ENCODE peak calls at places on chromosome 1, in nine cellular contexts. R is cardiac muscle cell; J is heart right ventricle; F is left ventricle myocardium inferior; E is hepatocyte; I is RWPE1; O is IMR-90; W is CD8-positive, alpha-beta memory T cell; T is CD4-positive, CD25-positive, alpha-beta regulatory T cell. B is an unnamed sample.

GRCh38 chr1:58785424-58786058 is 1.7 kb upstream of the JUN start:
- DNase-seq in R (peak), J (peak), F (peak), E (peak), I (peak), O (peak), W (peak), T (peak), B (no peak)

GRCh38 chr1:51990478-51990965 is at the start of gene RAB3B:
- DNase-seq in R (peak), J (peak), F (peak), E (peak), I (peak), O (peak), W (peak), T (peak), B (peak)

GRCh38 chr1:88681223-88681622 is 2.9 kb upstream of the PKN2 start:
- DNase-seq in R (no peak), J (no peak), F (no peak), E (no peak), I (no peak), O (no peak), W (no peak), T (no peak), B (no peak)

GRCh38 chr1:55288245-55288644 is 73.1 kb upstream of the USP24 start:
- DNase-seq in R (no peak), J (peak), F (no peak), E (no peak), I (no peak), O (no peak), W (no peak), T (no peak), B (peak)

GRCh38 chr1:190129367-190129766 is 348.3 kb downstream of the BRINP3 start:
- DNase-seq in R (no peak), J (no peak), F (no peak), E (no peak), I (no peak), O (no peak), W (no peak), T (no peak), B (no peak)

GRCh38 chr1:1348420-1349255 is 580 bp downstream of the DVL1 start:
- DNase-seq in R (peak), J (no peak), F (no peak), E (peak), I (no peak), O (peak), W (no peak), T (no peak), B (no peak)

GRCh38 chr1:150364231-150365003 is 470 bp downstream of the RPRD2 start:
- DNase-seq in R (peak), J (peak), F (peak), E (peak), I (peak), O (peak), W (peak), T (peak), B (peak)

GRCh38 chr1:32426489-32427255 is 32.4 kb upstream of the BSDC1 start:
- DNase-seq in R (peak), J (peak), F (no peak), E (no peak), I (no peak), O (no peak), W (no peak), T (no peak), B (peak)

GRCh38 chr1:12163210-12163609 is 3.6 kb upstream of the TNFRSF1B start:
- DNase-seq in R (no peak), J (no peak), F (no peak), E (no peak), I (no peak), O (no peak), W (no peak), T (peak), B (no peak)

GRCh38 chr1:14648931-14649860 is 50.7 kb downstream of the KAZN start:
- DNase-seq in R (peak), J (no peak), F (no peak), E (no peak), I (no peak), O (no peak), W (no peak), T (no peak), B (no peak)

GRCh38 chr1:14650951-14651350 is 52.5 kb downstream of the KAZN start:
- DNase-seq in R (no peak), J (no peak), F (no peak), E (no peak), I (no peak), O (no peak), W (no peak), T (no peak), B (no peak)

GRCh38 chr1:14647777-14648176 is 49.3 kb downstream of the KAZN start:
- DNase-seq in R (no peak), J (no peak), F (no peak), E (no peak), I (no peak), O (no peak), W (no peak), T (no peak), B (no peak)

GRCh38 chr1:14652840-14653239 is 54.4 kb downstream of the KAZN start:
- DNase-seq in R (no peak), J (no peak), F (no peak), E (no peak), I (no peak), O (no peak), W (no peak), T (no peak), B (no peak)

GRCh38 chr1:14649976-14650375 is 51.5 kb downstream of the KAZN start:
- DNase-seq in R (no peak), J (no peak), F (no peak), E (no peak), I (no peak), O (no peak), W (no peak), T (no peak), B (no peak)
- H3K27ac ChIP-seq in R (peak), J (no peak), F (no peak), E (no peak), I (no peak), O (no peak), W (no peak), T (no peak), B (no peak)

GRCh38 chr1:218415726-218416125 is 70.6 kb downstream of the TGFB2 start:
- DNase-seq in R (no peak), J (no peak), F (no peak), E (no peak), I (no peak), O (no peak), W (no peak), T (no peak), B (no peak)

GRCh38 chr1:218414060-218414728 is 69.1 kb downstream of the TGFB2 start:
- DNase-seq in R (no peak), J (no peak), F (no peak), E (no peak), I (no peak), O (no peak), W (no peak), T (no peak), B (no peak)

GRCh38 chr1:218411101-218411500 is 66.0 kb downstream of the TGFB2 start:
- DNase-seq in R (no peak), J (no peak), F (no peak), E (no peak), I (no peak), O (no peak), W (no peak), T (no peak), B (no peak)

GRCh38 chr1:218412181-218412580 is 67.0 kb downstream of the TGFB2 start:
- DNase-seq in R (peak), J (no peak), F (no peak), E (no peak), I (no peak), O (peak), W (no peak), T (no peak), B (no peak)

GRCh38 chr1:218413179-218413578 is 68.0 kb downstream of the TGFB2 start:
- DNase-seq in R (no peak), J (no peak), F (no peak), E (no peak), I (no peak), O (no peak), W (no peak), T (no peak), B (no peak)
- H3K27ac ChIP-seq in R (peak), J (no peak), F (no peak), E (no peak), I (no peak), O (no peak), W (no peak), T (no peak), B (no peak)

GRCh38 chr1:61083799-61084385 is 1.5 kb downstream of the NFIA start:
- DNase-seq in R (no peak), J (no peak), F (no peak), E (no peak), I (no peak), O (no peak), W (no peak), T (no peak), B (no peak)
- H3K27ac ChIP-seq in R (no peak), J (peak), F (peak), E (peak), I (peak), O (peak), W (peak), T (no peak), B (peak)

GRCh38 chr1:100585774-100586173 is 47.8 kb downstream of the GPR88 start:
- DNase-seq in R (peak), J (no peak), F (no peak), E (no peak), I (no peak), O (peak), W (no peak), T (no peak), B (no peak)
- H3K27ac ChIP-seq in R (no peak), J (no peak), F (no peak), E (no peak), I (no peak), O (no peak), W (no peak), T (no peak), B (no peak)

B was measured in right cardiac atrium.